ENCODE peak calls at places on chromosomes 5 and 9, in eight cellular contexts. N is right atrium auricular region, G is A549, X is left ventricle myocardium inferior, M is AG04450, C is colonic mucosa, J is GM13977, L is cardiac fibroblast. O is an unnamed sample.

GRCh38 chr5:180161420-180162303 is 47.3 kb downstream of the RASGEF1C start:
- DNase-seq in M (no peak), N (peak), J (no peak), C (no peak), G (no peak), X (no peak), L (no peak), O (no peak)

GRCh38 chr5:2095011-2095410 is 212.3 kb upstream of the IRX4 start:
- DNase-seq in X (no peak), G (no peak), J (no peak), M (no peak), N (no peak), C (no peak), L (no peak), O (no peak)

GRCh38 chr9:132827366-132827765 is 50.7 kb downstream of the AK8 start:
- DNase-seq in C (no peak), N (no peak), M (no peak), G (no peak), L (no peak), J (no peak), X (no peak), O (no peak)

GRCh38 chr9:136644593-136645342 is 17.9 kb upstream of the EGFL7 start:
- DNase-seq in L (peak), N (peak), G (peak), C (peak), M (no peak), X (peak), J (peak), O (peak)

GRCh38 chr9:14018061-14018460 is 295.9 kb downstream of the NFIB start:
- DNase-seq in X (no peak), J (no peak), L (peak), M (peak), N (no peak), C (no peak), G (no peak), O (peak)

GRCh38 chr5:59358497-59358896 is 535.0 kb downstream of the PDE4D start:
- DNase-seq in G (no peak), M (no peak), C (peak), J (no peak), L (peak), X (peak), N (no peak), O (no peak)

GRCh38 chr5:116841734-116842133 is 267.1 kb upstream of the SEMA6A start:
- DNase-seq in N (no peak), G (no peak), M (no peak), C (no peak), X (no peak), J (no peak), L (no peak), O (no peak)

GRCh38 chr5:116575635-116576042 is 1.0 kb upstream of the SEMA6A start:
- DNase-seq in N (no peak), G (no peak), X (no peak), L (peak), C (peak), J (peak), M (no peak), O (peak)

GRCh38 chr9:81871695-81872094 is 56.5 kb upstream of the SPATA31D4 start:
- DNase-seq in M (no peak), N (no peak), L (peak), C (no peak), J (no peak), G (peak), X (no peak), O (peak)

GRCh38 chr9:114016629-114017423 is 61.3 kb downstream of the AMBP start:
- DNase-seq in N (no peak), J (no peak), C (peak), M (no peak), L (no peak), X (no peak), G (no peak), O (no peak)

GRCh38 chr5:77935516-77936364 is 159.6 kb upstream of the TBCA start:
- DNase-seq in M (no peak), L (peak), N (no peak), X (no peak), C (no peak), G (no peak), J (peak), O (no peak)

GRCh38 chr9:138049779-138050471 is 172.3 kb downstream of the CACNA1B start:
- DNase-seq in X (no peak), J (no peak), M (no peak), C (peak), N (peak), L (no peak), G (no peak), O (no peak)

GRCh38 chr5:145443366-145443765 is 391.8 kb downstream of the PRELID2 start:
- DNase-seq in J (no peak), N (no peak), C (no peak), L (no peak), G (no peak), M (no peak), X (no peak), O (no peak)

GRCh38 chr5:1832511-1833250 is 31.5 kb downstream of the NDUFS6 start:
- DNase-seq in N (no peak), G (no peak), J (no peak), X (peak), C (no peak), L (no peak), M (no peak), O (no peak)

GRCh38 chr9:3513265-3513818 is 12.5 kb downstream of the RFX3 start:
- DNase-seq in N (no peak), L (no peak), M (no peak), G (no peak), C (no peak), X (no peak), J (no peak), O (no peak)

GRCh38 chr5:94562327-94562971 is 56.0 kb downstream of the KIAA0825 start:
- DNase-seq in L (no peak), M (no peak), C (no peak), X (no peak), N (no peak), J (no peak), G (no peak), O (peak)

GRCh38 chr9:104091708-104092107 is 2.4 kb upstream of the SMC2 start:
- DNase-seq in J (peak), L (peak), C (peak), G (no peak), M (peak), X (no peak), N (peak), O (no peak)
- TF ChIP-seq CTCF in J (no peak), L (peak), C (no peak), G (no peak), M (peak), X (peak), N (peak), O (no peak)

GRCh38 chr5:149667084-149667826 is 62.9 kb upstream of the PPARGC1B start:
- DNase-seq in C (peak), N (no peak), J (peak), X (no peak), L (peak), G (peak), M (no peak), O (peak)
- TF ChIP-seq CTCF in C (peak), N (peak), J (peak), X (peak), L (peak), G (peak), M (peak), O (peak)

GRCh38 chr9:128568470-128569083 is 16.2 kb downstream of the SPTAN1 start:
- DNase-seq in C (no peak), J (no peak), N (no peak), L (no peak), M (no peak), X (no peak), G (no peak), O (peak)

GRCh38 chr9:128565578-128565977 is 13.2 kb downstream of the SPTAN1 start:
- DNase-seq in L (no peak), J (no peak), C (no peak), G (no peak), N (no peak), M (no peak), X (no peak), O (no peak)
- TF ChIP-seq CTCF in L (no peak), J (no peak), C (no peak), G (no peak), N (no peak), M (no peak), X (no peak), O (no peak)

DNA sequence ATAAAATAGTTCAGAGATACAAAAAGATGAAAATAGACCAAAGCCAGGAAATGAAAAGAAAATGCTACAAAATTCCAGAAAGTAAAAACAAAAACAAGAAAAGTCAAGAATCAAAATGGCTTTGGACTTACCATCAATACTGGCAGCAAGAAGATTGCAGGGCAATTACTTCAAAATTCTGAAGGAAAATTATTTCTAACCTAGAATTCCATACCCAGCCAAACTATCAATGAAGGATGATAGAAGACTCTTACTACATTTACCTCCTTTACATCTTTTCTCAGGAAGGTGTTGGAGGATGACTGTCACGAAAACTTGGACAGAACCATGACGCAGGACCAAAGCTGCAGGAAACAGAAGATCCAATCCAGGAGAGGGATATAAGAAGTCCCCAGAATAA is 46.8 kb downstream of the EGFLAM start:
- DNase-seq in G (no peak), X (no peak), J (no peak), N (no peak), C (no peak), L (no peak), M (no peak), O (no peak)
- TF ChIP-seq CTCF in G (no peak), X (no peak), J (no peak), N (no peak), C (no peak), L (no peak), M (no peak), O (no peak)

GRCh38 chr5:34656001-34656699 is at the start of gene RAI14:
- DNase-seq in C (peak), J (peak), M (peak), N (peak), X (peak), L (peak), G (peak), O (peak)
- TF ChIP-seq CTCF in C (no peak), J (no peak), M (no peak), N (no peak), X (peak), L (no peak), G (peak), O (no peak)

GRCh38 chr9:101668466-101668865 is 70.0 kb downstream of the GRIN3A start:
- DNase-seq in M (no peak), J (no peak), N (no peak), X (no peak), L (no peak), G (no peak), C (no peak), O (no peak)
- TF ChIP-seq CTCF in M (no peak), J (no peak), N (no peak), X (no peak), L (no peak), G (no peak), C (no peak), O (no peak)

DNA sequence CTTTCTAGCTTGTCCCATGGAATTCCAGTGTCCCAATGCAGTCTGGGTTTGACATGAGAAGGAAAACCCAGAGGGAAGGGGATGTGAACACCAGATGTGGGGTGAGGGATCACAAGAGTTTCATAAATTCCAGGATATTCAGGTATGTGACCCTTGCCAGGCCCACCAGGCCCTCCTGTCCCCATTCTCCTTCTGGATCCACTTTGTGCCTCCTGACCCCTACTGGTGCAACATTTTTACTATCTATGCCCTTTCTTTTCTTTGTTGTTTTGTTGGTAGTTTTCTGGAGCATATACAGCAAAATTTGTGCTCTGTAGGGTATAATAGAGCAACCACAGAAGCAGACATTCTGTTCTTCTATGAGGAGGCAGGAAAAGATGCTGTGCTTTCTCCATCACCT is 597.0 kb upstream of the GRAMD2B start:
- DNase-seq in G (no peak), M (no peak), L (no peak), N (no peak), X (no peak), J (no peak), C (no peak), O (no peak)
- TF ChIP-seq CTCF in G (no peak), M (no peak), L (no peak), N (no peak), X (no peak), J (peak), C (no peak), O (no peak)

O was measured in epithelial cell of esophagus.